ENCODE peak calls at places on chromosomes 2 and 18, in nine cellular contexts. One of them, this sample, is unnamed.

GRCh38 chr2:181004647-181005325 is 24.4 kb downstream of the UBE2E3 start:
- DNase-seq in mesothelial cell of epicardium: no peak
- DNase-seq in H54: no peak
- DNase-seq in LoVo: no peak
- DNase-seq in NCI-H1105 treated with DMSO at 0.1 percent for 48 hours: no peak
- DNase-seq in activated CD4-positive, alpha-beta T cell treated with anti-CD3 and anti-CD28 coated beads, Interleukin-2, amount 50 U/mL, for 24 hours: no peak
- DNase-seq in putamen: no peak
- DNase-seq in NCI-H2227 treated with DMSO at 0.1 percent for 48 hours: no peak
- DNase-seq in RWPE1: no peak
- DNase-seq in this sample: no peak

GRCh38 chr2:149819356-149819957 is 231.9 kb upstream of the MMADHC start:
- DNase-seq in mesothelial cell of epicardium: no peak
- DNase-seq in H54: no peak
- DNase-seq in LoVo: no peak
- DNase-seq in NCI-H1105 treated with DMSO at 0.1 percent for 48 hours: no peak
- DNase-seq in activated CD4-positive, alpha-beta T cell treated with anti-CD3 and anti-CD28 coated beads, Interleukin-2, amount 50 U/mL, for 24 hours: no peak
- DNase-seq in putamen: no peak
- DNase-seq in NCI-H2227 treated with DMSO at 0.1 percent for 48 hours: no peak
- DNase-seq in RWPE1: no peak
- DNase-seq in this sample: no peak

GRCh38 chr2:180761224-180761623 is 219.2 kb upstream of the UBE2E3 start:
- DNase-seq in mesothelial cell of epicardium: no peak
- DNase-seq in H54: no peak
- DNase-seq in LoVo: no peak
- DNase-seq in NCI-H1105 treated with DMSO at 0.1 percent for 48 hours: no peak
- DNase-seq in activated CD4-positive, alpha-beta T cell treated with anti-CD3 and anti-CD28 coated beads, Interleukin-2, amount 50 U/mL, for 24 hours: no peak
- DNase-seq in putamen: no peak
- DNase-seq in NCI-H2227 treated with DMSO at 0.1 percent for 48 hours: no peak
- DNase-seq in RWPE1: no peak
- DNase-seq in this sample: peak

GRCh38 chr2:240143276-240143675 is 2.8 kb upstream of the OTOS start:
- DNase-seq in mesothelial cell of epicardium: no peak
- DNase-seq in H54: no peak
- DNase-seq in LoVo: no peak
- DNase-seq in NCI-H1105 treated with DMSO at 0.1 percent for 48 hours: no peak
- DNase-seq in activated CD4-positive, alpha-beta T cell treated with anti-CD3 and anti-CD28 coated beads, Interleukin-2, amount 50 U/mL, for 24 hours: no peak
- DNase-seq in putamen: no peak
- DNase-seq in NCI-H2227 treated with DMSO at 0.1 percent for 48 hours: no peak
- DNase-seq in RWPE1: no peak
- DNase-seq in this sample: no peak

GRCh38 chr2:111185496-111186022 is 64.8 kb downstream of the BCL2L11 start:
- DNase-seq in mesothelial cell of epicardium: no peak
- DNase-seq in H54: no peak
- DNase-seq in LoVo: peak
- DNase-seq in NCI-H1105 treated with DMSO at 0.1 percent for 48 hours: peak
- DNase-seq in activated CD4-positive, alpha-beta T cell treated with anti-CD3 and anti-CD28 coated beads, Interleukin-2, amount 50 U/mL, for 24 hours: no peak
- DNase-seq in putamen: no peak
- DNase-seq in NCI-H2227 treated with DMSO at 0.1 percent for 48 hours: no peak
- DNase-seq in RWPE1: no peak
- DNase-seq in this sample: no peak

GRCh38 chr18:2515908-2516625 is 55.2 kb downstream of the METTL4 start:
- DNase-seq in mesothelial cell of epicardium: no peak
- DNase-seq in H54: peak
- DNase-seq in LoVo: peak
- DNase-seq in NCI-H1105 treated with DMSO at 0.1 percent for 48 hours: no peak
- DNase-seq in activated CD4-positive, alpha-beta T cell treated with anti-CD3 and anti-CD28 coated beads, Interleukin-2, amount 50 U/mL, for 24 hours: peak
- DNase-seq in putamen: no peak
- DNase-seq in NCI-H2227 treated with DMSO at 0.1 percent for 48 hours: no peak
- DNase-seq in RWPE1: peak
- DNase-seq in this sample: peak

GRCh38 chr2:213306320-213306942 is 22.2 kb downstream of the SPAG16 start:
- DNase-seq in mesothelial cell of epicardium: no peak
- DNase-seq in H54: no peak
- DNase-seq in LoVo: no peak
- DNase-seq in NCI-H1105 treated with DMSO at 0.1 percent for 48 hours: no peak
- DNase-seq in activated CD4-positive, alpha-beta T cell treated with anti-CD3 and anti-CD28 coated beads, Interleukin-2, amount 50 U/mL, for 24 hours: no peak
- DNase-seq in putamen: no peak
- DNase-seq in NCI-H2227 treated with DMSO at 0.1 percent for 48 hours: no peak
- DNase-seq in RWPE1: no peak
- DNase-seq in this sample: no peak

GRCh38 chr2:166234112-166234846 is 106.5 kb upstream of the SCN1A start:
- DNase-seq in mesothelial cell of epicardium: no peak
- DNase-seq in H54: no peak
- DNase-seq in LoVo: no peak
- DNase-seq in NCI-H1105 treated with DMSO at 0.1 percent for 48 hours: no peak
- DNase-seq in activated CD4-positive, alpha-beta T cell treated with anti-CD3 and anti-CD28 coated beads, Interleukin-2, amount 50 U/mL, for 24 hours: no peak
- DNase-seq in putamen: no peak
- DNase-seq in NCI-H2227 treated with DMSO at 0.1 percent for 48 hours: no peak
- DNase-seq in RWPE1: peak
- DNase-seq in this sample: no peak

GRCh38 chr2:165369131-165369935 is 100.2 kb upstream of the CSRNP3 start:
- DNase-seq in mesothelial cell of epicardium: no peak
- DNase-seq in H54: no peak
- DNase-seq in LoVo: no peak
- DNase-seq in NCI-H1105 treated with DMSO at 0.1 percent for 48 hours: no peak
- DNase-seq in activated CD4-positive, alpha-beta T cell treated with anti-CD3 and anti-CD28 coated beads, Interleukin-2, amount 50 U/mL, for 24 hours: no peak
- DNase-seq in putamen: peak
- DNase-seq in NCI-H2227 treated with DMSO at 0.1 percent for 48 hours: no peak
- DNase-seq in RWPE1: peak
- DNase-seq in this sample: no peak

GRCh38 chr2:232976666-232977437 is 36.2 kb downstream of the NGEF start:
- DNase-seq in mesothelial cell of epicardium: no peak
- DNase-seq in H54: no peak
- DNase-seq in LoVo: no peak
- DNase-seq in NCI-H1105 treated with DMSO at 0.1 percent for 48 hours: no peak
- DNase-seq in activated CD4-positive, alpha-beta T cell treated with anti-CD3 and anti-CD28 coated beads, Interleukin-2, amount 50 U/mL, for 24 hours: no peak
- DNase-seq in putamen: no peak
- DNase-seq in NCI-H2227 treated with DMSO at 0.1 percent for 48 hours: no peak
- DNase-seq in RWPE1: no peak
- DNase-seq in this sample: no peak

GRCh38 chr2:235543126-235543750 is 49.4 kb downstream of the AGAP1 start:
- DNase-seq in mesothelial cell of epicardium: no peak
- DNase-seq in H54: no peak
- DNase-seq in LoVo: no peak
- DNase-seq in NCI-H1105 treated with DMSO at 0.1 percent for 48 hours: no peak
- DNase-seq in activated CD4-positive, alpha-beta T cell treated with anti-CD3 and anti-CD28 coated beads, Interleukin-2, amount 50 U/mL, for 24 hours: no peak
- DNase-seq in putamen: peak
- DNase-seq in NCI-H2227 treated with DMSO at 0.1 percent for 48 hours: no peak
- DNase-seq in RWPE1: peak
- DNase-seq in this sample: peak

GRCh38 chr2:75035444-75036353 is 77.3 kb downstream of the POLE4 start:
- DNase-seq in mesothelial cell of epicardium: no peak
- DNase-seq in H54: no peak
- DNase-seq in LoVo: no peak
- DNase-seq in NCI-H1105 treated with DMSO at 0.1 percent for 48 hours: no peak
- DNase-seq in activated CD4-positive, alpha-beta T cell treated with anti-CD3 and anti-CD28 coated beads, Interleukin-2, amount 50 U/mL, for 24 hours: no peak
- DNase-seq in putamen: no peak
- DNase-seq in NCI-H2227 treated with DMSO at 0.1 percent for 48 hours: no peak
- DNase-seq in RWPE1: no peak
- DNase-seq in this sample: no peak

GRCh38 chr18:70920840-70921374 is 632.1 kb downstream of the SOCS6 start:
- DNase-seq in mesothelial cell of epicardium: no peak
- DNase-seq in H54: no peak
- DNase-seq in LoVo: no peak
- DNase-seq in NCI-H1105 treated with DMSO at 0.1 percent for 48 hours: no peak
- DNase-seq in activated CD4-positive, alpha-beta T cell treated with anti-CD3 and anti-CD28 coated beads, Interleukin-2, amount 50 U/mL, for 24 hours: no peak
- DNase-seq in putamen: no peak
- DNase-seq in NCI-H2227 treated with DMSO at 0.1 percent for 48 hours: no peak
- DNase-seq in RWPE1: no peak
- DNase-seq in this sample: no peak

GRCh38 chr18:70072678-70073077 is 125.0 kb upstream of the CD226 start:
- DNase-seq in mesothelial cell of epicardium: no peak
- DNase-seq in H54: no peak
- DNase-seq in LoVo: no peak
- DNase-seq in NCI-H1105 treated with DMSO at 0.1 percent for 48 hours: peak
- DNase-seq in activated CD4-positive, alpha-beta T cell treated with anti-CD3 and anti-CD28 coated beads, Interleukin-2, amount 50 U/mL, for 24 hours: no peak
- DNase-seq in putamen: no peak
- DNase-seq in NCI-H2227 treated with DMSO at 0.1 percent for 48 hours: no peak
- DNase-seq in RWPE1: no peak
- DNase-seq in this sample: no peak

GRCh38 chr2:241636182-241636982 is 576 bp downstream of the THAP4 start:
- DNase-seq in mesothelial cell of epicardium: no peak
- DNase-seq in H54: peak
- DNase-seq in LoVo: peak
- DNase-seq in NCI-H1105 treated with DMSO at 0.1 percent for 48 hours: no peak
- DNase-seq in activated CD4-positive, alpha-beta T cell treated with anti-CD3 and anti-CD28 coated beads, Interleukin-2, amount 50 U/mL, for 24 hours: no peak
- DNase-seq in putamen: no peak
- DNase-seq in NCI-H2227 treated with DMSO at 0.1 percent for 48 hours: no peak
- DNase-seq in RWPE1: peak
- DNase-seq in this sample: peak

GRCh38 chr2:228657807-228658402 is 476.4 kb upstream of the SPHKAP start:
- DNase-seq in mesothelial cell of epicardium: no peak
- DNase-seq in H54: no peak
- DNase-seq in LoVo: peak
- DNase-seq in NCI-H1105 treated with DMSO at 0.1 percent for 48 hours: peak
- DNase-seq in activated CD4-positive, alpha-beta T cell treated with anti-CD3 and anti-CD28 coated beads, Interleukin-2, amount 50 U/mL, for 24 hours: no peak
- DNase-seq in putamen: peak
- DNase-seq in NCI-H2227 treated with DMSO at 0.1 percent for 48 hours: no peak
- DNase-seq in RWPE1: peak
- DNase-seq in this sample: peak

GRCh38 chr2:177799531-177799930 is 273.0 kb downstream of the PDE11A start:
- DNase-seq in mesothelial cell of epicardium: no peak
- DNase-seq in H54: no peak
- DNase-seq in LoVo: peak
- DNase-seq in NCI-H1105 treated with DMSO at 0.1 percent for 48 hours: peak
- DNase-seq in activated CD4-positive, alpha-beta T cell treated with anti-CD3 and anti-CD28 coated beads, Interleukin-2, amount 50 U/mL, for 24 hours: no peak
- DNase-seq in putamen: no peak
- DNase-seq in NCI-H2227 treated with DMSO at 0.1 percent for 48 hours: peak
- DNase-seq in RWPE1: no peak
- DNase-seq in this sample: no peak

GRCh38 chr2:232873292-232873908 is 3.3 kb downstream of the SNORC start:
- DNase-seq in mesothelial cell of epicardium: no peak
- DNase-seq in H54: no peak
- DNase-seq in LoVo: no peak
- DNase-seq in NCI-H1105 treated with DMSO at 0.1 percent for 48 hours: no peak
- DNase-seq in activated CD4-positive, alpha-beta T cell treated with anti-CD3 and anti-CD28 coated beads, Interleukin-2, amount 50 U/mL, for 24 hours: no peak
- DNase-seq in putamen: no peak
- DNase-seq in NCI-H2227 treated with DMSO at 0.1 percent for 48 hours: no peak
- DNase-seq in RWPE1: no peak
- DNase-seq in this sample: no peak

GRCh38 chr18:65056575-65056974 is 694.2 kb upstream of the CDH7 start:
- DNase-seq in mesothelial cell of epicardium: no peak
- DNase-seq in H54: no peak
- DNase-seq in LoVo: no peak
- DNase-seq in NCI-H1105 treated with DMSO at 0.1 percent for 48 hours: no peak
- DNase-seq in activated CD4-positive, alpha-beta T cell treated with anti-CD3 and anti-CD28 coated beads, Interleukin-2, amount 50 U/mL, for 24 hours: no peak
- DNase-seq in putamen: no peak
- DNase-seq in NCI-H2227 treated with DMSO at 0.1 percent for 48 hours: no peak
- DNase-seq in RWPE1: no peak
- DNase-seq in this sample: no peak

GRCh38 chr2:30684546-30684945 is 122.7 kb downstream of the CAPN13 start:
- DNase-seq in mesothelial cell of epicardium: no peak
- DNase-seq in H54: no peak
- DNase-seq in LoVo: no peak
- DNase-seq in NCI-H1105 treated with DMSO at 0.1 percent for 48 hours: no peak
- DNase-seq in activated CD4-positive, alpha-beta T cell treated with anti-CD3 and anti-CD28 coated beads, Interleukin-2, amount 50 U/mL, for 24 hours: no peak
- DNase-seq in putamen: no peak
- DNase-seq in NCI-H2227 treated with DMSO at 0.1 percent for 48 hours: no peak
- DNase-seq in RWPE1: no peak
- DNase-seq in this sample: no peak

GRCh38 chr18:63850010-63850409 is 37.5 kb upstream of the SERPINB2 start:
- DNase-seq in mesothelial cell of epicardium: no peak
- DNase-seq in H54: no peak
- DNase-seq in LoVo: no peak
- DNase-seq in NCI-H1105 treated with DMSO at 0.1 percent for 48 hours: peak
- DNase-seq in activated CD4-positive, alpha-beta T cell treated with anti-CD3 and anti-CD28 coated beads, Interleukin-2, amount 50 U/mL, for 24 hours: no peak
- DNase-seq in putamen: no peak
- DNase-seq in NCI-H2227 treated with DMSO at 0.1 percent for 48 hours: peak
- DNase-seq in RWPE1: peak
- DNase-seq in this sample: peak

GRCh38 chr18:477565-477964 is 22.9 kb downstream of the COLEC12 start:
- DNase-seq in mesothelial cell of epicardium: no peak
- DNase-seq in H54: no peak
- DNase-seq in LoVo: no peak
- DNase-seq in NCI-H1105 treated with DMSO at 0.1 percent for 48 hours: no peak
- DNase-seq in activated CD4-positive, alpha-beta T cell treated with anti-CD3 and anti-CD28 coated beads, Interleukin-2, amount 50 U/mL, for 24 hours: no peak
- DNase-seq in putamen: no peak
- DNase-seq in NCI-H2227 treated with DMSO at 0.1 percent for 48 hours: no peak
- DNase-seq in RWPE1: peak
- DNase-seq in this sample: peak